ENCODE peak calls at places on chromosomes 5 and 9, in six cellular contexts. J, B, G, P, K and O are unnamed samples.

GRCh38 chr5:107739661-107740060 is 68.9 kb upstream of the EFNA5 start:
- DNase-seq in P (peak; percentile 30), G (no peak), J (no peak), K (no peak), B (no peak), O (peak; percentile 43)

GRCh38 chr5:172452398-172453205 is 1.7 kb downstream of the SH3PXD2B start:
- DNase-seq in G (peak; percentile 68), K (no peak), P (peak; percentile 48), B (no peak), J (peak; percentile 80), O (peak; percentile 74)

GRCh38 chr5:120683580-120683979 is 219.5 kb downstream of the PRR16 start:
- DNase-seq in G (no peak), K (no peak), B (no peak), P (no peak), J (no peak), O (no peak)

GRCh38 chr9:127450170-127450830 is 906 bp downstream of the RPL12 start:
- DNase-seq in P (no peak), B (no peak), G (peak; percentile 66), J (no peak), K (peak; percentile 36), O (no peak)

GRCh38 chr9:82791685-82792084 is 271.3 kb downstream of the RASEF start:
- DNase-seq in B (no peak), J (no peak), G (no peak), P (no peak), K (no peak), O (no peak)

GRCh38 chr5:34648039-34648438 is 8.1 kb upstream of the RAI14 start:
- DNase-seq in K (no peak), B (no peak), G (no peak), P (no peak), J (no peak), O (no peak)

GRCh38 chr9:107484117-107484723 is 5.3 kb downstream of the KLF4 start:
- DNase-seq in B (no peak), P (peak; percentile 62), J (no peak), G (peak; percentile 93), K (no peak), O (peak; percentile 71)

GRCh38 chr5:133297293-133297692 is 245.5 kb downstream of the HSPA4 start:
- DNase-seq in J (no peak), G (no peak), P (no peak), B (no peak), K (no peak), O (no peak)

GRCh38 chr9:82354260-82354659 is 365.7 kb downstream of the SPATA31D1 start:
- DNase-seq in G (peak; percentile 33), J (no peak), P (peak; percentile 96), B (no peak), K (no peak), O (peak; percentile 87)

GRCh38 chr9:10079284-10079964 is 533.4 kb downstream of the PTPRD start:
- DNase-seq in B (no peak), K (no peak), J (no peak), P (no peak), G (no peak), O (no peak)

GRCh38 chr9:4096121-4096520 is 203.7 kb downstream of the GLIS3 start:
- DNase-seq in G (no peak), B (no peak), K (no peak), P (no peak), J (no peak), O (no peak)

GRCh38 chr5:154428208-154428607 is 17.6 kb upstream of the SAP30L start:
- DNase-seq in J (no peak), P (no peak), G (no peak), B (no peak), K (no peak), O (no peak)

GRCh38 chr5:98902733-98903132 is 26.1 kb downstream of the CHD1 start:
- DNase-seq in J (no peak), K (no peak), B (no peak), P (no peak), G (peak; percentile 44), O (no peak)

GRCh38 chr5:79555418-79555817 is 41.5 kb upstream of the HOMER1 start:
- DNase-seq in K (no peak), G (no peak), J (no peak), P (no peak), B (no peak), O (no peak)

GRCh38 chr9:106644661-106645060 is 218.3 kb upstream of the ZNF462 start:
- DNase-seq in B (no peak), K (no peak), G (no peak), J (no peak), P (no peak), O (no peak)

GRCh38 chr5:52119768-52120167 is 667.9 kb upstream of the ITGA1 start:
- DNase-seq in K (no peak), J (no peak), P (no peak), G (no peak), B (no peak), O (no peak)

GRCh38 chr5:23289162-23289561 is 218.2 kb upstream of the PRDM9 start:
- DNase-seq in B (no peak), P (peak; percentile 20), G (no peak), K (no peak), J (no peak), O (no peak)

GRCh38 chr9:133561976-133562554 is 27.6 kb downstream of the ADAMTSL2 start:
- DNase-seq in K (no peak), J (no peak), G (no peak), B (no peak), P (no peak), O (no peak)

GRCh38 chr5:165497707-165498106 is 1992.3 kb downstream of the MAT2B start:
- DNase-seq in B (no peak), P (peak; percentile 37), K (no peak), G (peak; percentile 17), J (no peak), O (no peak)

GRCh38 chr9:112061152-112061740 is 113.9 kb downstream of the SUSD1 start:
- DNase-seq in J (peak; percentile 80), P (peak; percentile 97), B (peak; percentile 71), G (peak; percentile 97), K (peak; percentile 63), O (peak; percentile 97)

GRCh38 chr9:77440057-77440456 is 208.1 kb downstream of the GNA14 start:
- DNase-seq in P (no peak), G (peak; percentile 45), K (peak; percentile 18), B (no peak), J (no peak), O (peak; percentile 73)

GRCh38 chr5:76169536-76169935 is 86.4 kb downstream of the SV2C start:
- DNase-seq in K (no peak), P (no peak), G (no peak), J (no peak), B (no peak), O (no peak)

GRCh38 chr9:35552837-35553236 is 52.2 kb upstream of the TESK1 start:
- DNase-seq in B (no peak), K (no peak), G (no peak), P (no peak), J (no peak), O (no peak)

GRCh38 chr5:150487199-150488061 is 20.5 kb upstream of the NDST1 start:
- DNase-seq in P (peak; percentile 64), J (no peak), K (peak; percentile 49), B (no peak), G (peak; percentile 49), O (no peak)

GRCh38 chr5:175687231-175687701 is 29.4 kb downstream of the HRH2 start:
- DNase-seq in B (no peak), J (peak; percentile 61), K (no peak), P (no peak), G (no peak), O (no peak)

GRCh38 chr9:111458139-111459009 is 25.8 kb downstream of the ECPAS start:
- DNase-seq in P (no peak), J (no peak), G (peak; percentile 42), K (no peak), B (no peak), O (no peak)

GRCh38 chr9:24652181-24652580 is 106.5 kb upstream of the IZUMO3 start:
- DNase-seq in B (no peak), P (no peak), J (no peak), G (no peak), K (no peak), O (no peak)

GRCh38 chr9:93599571-93600403 is 23.4 kb downstream of the PHF2 start:
- DNase-seq in J (no peak), G (no peak), B (peak; percentile 40), K (no peak), P (no peak), O (no peak)

GRCh38 chr5:111641533-111642230 is 115.3 kb downstream of the NREP start:
- DNase-seq in B (no peak), J (no peak), K (no peak), P (peak; percentile 76), G (peak; percentile 82), O (peak; percentile 52)

GRCh38 chr5:117315170-117315569 is 740.5 kb upstream of the SEMA6A start:
- DNase-seq in J (no peak), B (no peak), G (no peak), K (no peak), P (no peak), O (no peak)

GRCh38 chr9:134637241-134637640 is 4.4 kb upstream of the COL5A1 start:
- DNase-seq in K (no peak), P (no peak), J (peak; percentile 72), B (peak; percentile 50), G (peak; percentile 69), O (no peak)

GRCh38 chr5:133859073-133859472 is 109.4 kb downstream of the C5orf15 start:
- DNase-seq in P (no peak), K (no peak), G (no peak), J (no peak), B (no peak), O (no peak)

GRCh38 chr5:128349044-128349629 is 188.9 kb downstream of the FBN2 start:
- DNase-seq in B (no peak), K (no peak), G (peak; percentile 4), P (peak; percentile 89), J (no peak), O (no peak)

DNA sequence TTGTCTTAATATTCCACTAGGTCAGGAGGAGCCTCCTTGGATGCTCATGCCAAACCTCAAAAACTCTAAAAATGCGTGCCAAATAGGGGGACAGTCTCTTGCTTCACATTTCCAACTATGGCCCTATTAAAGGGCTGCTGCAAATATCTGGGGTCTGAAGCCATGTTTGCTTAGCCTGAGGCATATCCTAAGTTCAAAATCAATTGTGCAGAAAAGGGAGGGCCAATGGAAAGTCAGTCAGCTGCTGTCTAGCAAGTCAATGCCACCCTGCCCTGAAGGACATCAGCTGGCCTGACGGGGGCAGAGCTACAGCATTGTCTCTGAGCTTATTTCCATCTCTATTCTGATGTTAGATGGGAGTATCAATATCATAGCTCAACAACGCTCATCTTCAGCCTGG is 93.6 kb downstream of the SH3TC2 start:
- DNase-seq in G (no peak), J (no peak), B (no peak), P (no peak), K (no peak), O (no peak)
- TF ChIP-seq CTCF in G (no peak), J (no peak), B (no peak), P (no peak), K (peak; percentile 12), O (peak; percentile 30)

GRCh38 chr9:83971485-83971884 is 8.5 kb downstream of the HNRNPK start:
- DNase-seq in J (no peak), P (no peak), G (no peak), K (no peak), B (no peak), O (no peak)
- H3K27ac ChIP-seq in J (no peak overlapping the region), P (no peak overlapping the region), G (no peak overlapping the region), K (no peak overlapping the region), B (no peak overlapping the region), O (no peak overlapping the region)

GRCh38 chr5:74116266-74116665 is 490.3 kb downstream of the ARHGEF28 start:
- DNase-seq in P (no peak), K (no peak), J (no peak), B (no peak), G (no peak), O (peak; percentile 62)
- TF ChIP-seq CTCF in P (no peak), K (no peak), J (no peak), B (no peak), G (no peak), O (no peak)

GRCh38 chr9:117723986-117724654 is 19.9 kb downstream of the TLR4 start:
- DNase-seq in J (no peak), B (no peak), K (no peak), P (no peak), G (no peak), O (no peak)
- H3K27ac ChIP-seq in J (peak overlapping the region; percentile 56), B (peak overlapping the region; percentile 78), K (no peak overlapping the region), P (no peak overlapping the region), G (no peak overlapping the region), O (no peak overlapping the region)